ENCODE peak calls at places on chromosomes 13 and 19, in nine cellular contexts. S is AG04450, I is testis, T is fibroblast of pulmonary artery, U is prostate gland, V is fibroblast of the aortic adventitia, P is psoas muscle, H is AG10803, Y is endothelial cell. K is an unnamed sample.

GRCh38 chr13:20567881-20568528 is 1.0 kb downstream of the IFT88 start:
- DNase-seq in S (no peak), I (no peak), T (no peak), U (no peak), V (peak), P (no peak), H (peak), Y (no peak), K (no peak)

GRCh38 chr13:78679329-78679728 is 20.4 kb upstream of the OBI1 start:
- DNase-seq in S (no peak), I (no peak), T (no peak), U (no peak), V (no peak), P (no peak), H (no peak), Y (no peak), K (no peak)

GRCh38 chr13:83496501-83496900 is 385.8 kb downstream of the SLITRK1 start:
- DNase-seq in S (no peak), I (no peak), T (no peak), U (no peak), V (no peak), P (no peak), H (no peak), Y (no peak), K (no peak)

GRCh38 chr13:33345842-33346241 is 60.3 kb upstream of the STARD13 start:
- DNase-seq in S (no peak), I (no peak), T (no peak), U (no peak), V (no peak), P (no peak), H (no peak), Y (no peak), K (no peak)

GRCh38 chr13:71786815-71787214 is 80.2 kb downstream of the DACH1 start:
- DNase-seq in S (no peak), I (no peak), T (no peak), U (no peak), V (no peak), P (no peak), H (no peak), Y (no peak), K (no peak)

GRCh38 chr19:35908010-35908441 is at the start of gene TYROBP:
- DNase-seq in S (no peak), I (no peak), T (no peak), U (no peak), V (no peak), P (no peak), H (no peak), Y (no peak), K (peak)

GRCh38 chr13:38687246-38688229 is 661 bp downstream of the FREM2 start:
- DNase-seq in S (no peak), I (no peak), T (no peak), U (peak), V (no peak), P (no peak), H (no peak), Y (peak), K (peak)

GRCh38 chr19:3479819-3480215 is 508 bp downstream of the SMIM24 start:
- DNase-seq in S (no peak), I (no peak), T (no peak), U (no peak), V (no peak), P (no peak), H (no peak), Y (no peak), K (peak)

GRCh38 chr19:1251233-1251502 is 2.8 kb downstream of the MIDN start:
- DNase-seq in S (no peak), I (peak), T (peak), U (peak), V (peak), P (no peak), H (peak), Y (peak), K (peak)

GRCh38 chr19:40596608-40597328 is 4.4 kb upstream of the LTBP4 start:
- DNase-seq in S (no peak), I (peak), T (peak), U (no peak), V (peak), P (peak), H (no peak), Y (peak), K (peak)

GRCh38 chr13:113881614-113882265 is 17.9 kb upstream of the GAS6 start:
- DNase-seq in S (no peak), I (no peak), T (no peak), U (peak), V (peak), P (no peak), H (no peak), Y (no peak), K (peak)

GRCh38 chr19:28544451-28545261 is 668.3 kb downstream of the UQCRFS1 start:
- DNase-seq in S (no peak), I (no peak), T (no peak), U (no peak), V (no peak), P (no peak), H (no peak), Y (no peak), K (no peak)

GRCh38 chr13:41601718-41602445 is 144.5 kb downstream of the RGCC start:
- DNase-seq in S (no peak), I (no peak), T (no peak), U (no peak), V (peak), P (no peak), H (peak), Y (no peak), K (no peak)

GRCh38 chr13:51449018-51449417 is 3.8 kb downstream of the INTS6 start:
- DNase-seq in S (no peak), I (no peak), T (no peak), U (no peak), V (no peak), P (no peak), H (no peak), Y (no peak), K (no peak)

GRCh38 chr13:51444922-51445321 is 7.9 kb downstream of the INTS6 start:
- DNase-seq in S (no peak), I (no peak), T (peak), U (no peak), V (peak), P (no peak), H (peak), Y (no peak), K (no peak)
- TF ChIP-seq CTCF in S (peak), I (no peak), T (peak), U (no peak), V (peak), P (no peak), H (peak), Y (no peak), K (peak)

GRCh38 chr13:28678809-28679208 is 19.9 kb downstream of the POMP start:
- DNase-seq in S (no peak), I (no peak), T (peak), U (no peak), V (no peak), P (no peak), H (no peak), Y (no peak), K (no peak)
- TF ChIP-seq CTCF in S (peak), I (no peak), T (peak), U (no peak), V (peak), P (no peak), H (peak), Y (no peak), K (peak)

GRCh38 chr19:12202250-12202649 is 39.4 kb downstream of the ZNF136 start:
- DNase-seq in S (no peak), I (peak), T (no peak), U (peak), V (no peak), P (no peak), H (no peak), Y (no peak), K (no peak)
- TF ChIP-seq CTCF in S (no peak), I (no peak), T (no peak), U (no peak), V (no peak), P (no peak), H (no peak), Y (no peak), K (no peak)

GRCh38 chr13:94988654-94989053 is 276.3 kb upstream of the SOX21 start:
- DNase-seq in S (no peak), I (no peak), T (peak), U (no peak), V (no peak), P (no peak), H (no peak), Y (no peak), K (no peak)
- TF ChIP-seq CTCF in S (no peak), I (no peak), T (peak), U (no peak), V (no peak), P (no peak), H (no peak), Y (no peak), K (peak)

GRCh38 chr19:4723465-4724251 is at the start of gene DPP9:
- DNase-seq in S (peak), I (peak), T (peak), U (peak), V (peak), P (peak), H (peak), Y (peak), K (peak)
- TF ChIP-seq CTCF in S (peak), I (peak), T (no peak), U (peak), V (peak), P (peak), H (peak), Y (no peak), K (peak)

GRCh38 chr19:2252481-2253105 is 3.5 kb downstream of the AMH start:
- DNase-seq in S (no peak), I (no peak), T (no peak), U (no peak), V (no peak), P (no peak), H (no peak), Y (no peak), K (peak)

GRCh38 chr19:2255112-2255845 is 938 bp downstream of the JSRP1 start:
- DNase-seq in S (no peak), I (no peak), T (no peak), U (no peak), V (no peak), P (no peak), H (no peak), Y (no peak), K (peak)

GRCh38 chr19:2254052-2254872 is 2.0 kb downstream of the JSRP1 start:
- DNase-seq in S (no peak), I (no peak), T (peak), U (no peak), V (no peak), P (no peak), H (no peak), Y (peak), K (peak)

GRCh38 chr19:2251577-2252480 is 2.7 kb downstream of the AMH start:
- DNase-seq in S (no peak), I (no peak), T (no peak), U (no peak), V (no peak), P (no peak), H (no peak), Y (no peak), K (peak)

GRCh38 chr19:2253106-2254051 is 2.8 kb downstream of the JSRP1 start:
- DNase-seq in S (no peak), I (no peak), T (no peak), U (no peak), V (no peak), P (no peak), H (no peak), Y (no peak), K (peak)
- TF ChIP-seq CTCF in S (peak), I (no peak), T (peak), U (no peak), V (peak), P (no peak), H (no peak), Y (peak), K (no peak)

DNA sequence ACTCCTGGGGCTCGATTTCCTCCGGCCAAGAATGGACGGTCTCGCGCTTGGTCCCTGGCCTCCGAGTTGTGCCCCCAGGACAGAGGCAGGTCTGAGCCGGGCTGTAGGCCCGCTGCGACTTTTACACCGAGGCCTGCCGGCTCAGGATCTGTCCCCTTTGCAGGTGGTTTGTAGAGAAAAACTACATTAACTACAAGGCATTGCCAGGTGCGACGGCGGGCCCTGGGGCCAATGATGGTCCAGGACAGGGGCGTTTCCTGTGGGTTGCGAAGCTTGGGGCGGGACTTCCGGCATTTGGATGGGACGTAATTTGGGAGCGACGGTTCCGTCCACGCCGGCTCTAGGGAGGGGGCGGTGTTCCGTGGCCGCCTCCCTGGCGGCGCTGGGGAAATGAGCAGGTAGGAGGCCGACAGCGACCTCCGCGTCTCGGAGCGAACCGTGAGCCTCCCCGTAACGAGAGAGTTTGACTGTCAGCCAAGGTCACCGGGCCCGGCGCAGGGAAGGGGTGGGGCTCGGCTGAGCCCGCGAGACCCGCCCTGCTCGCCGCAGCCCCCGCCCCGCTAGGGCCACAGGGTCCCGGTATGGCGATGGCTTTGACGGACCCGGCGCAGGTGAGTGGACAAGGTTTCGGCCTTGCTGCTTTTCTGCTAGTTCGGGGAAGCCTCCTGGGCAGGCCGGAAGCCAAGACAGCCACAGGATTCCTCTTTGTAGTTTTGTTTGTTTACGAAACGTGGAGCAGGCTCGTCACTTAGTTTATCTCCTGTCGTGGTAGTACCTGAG is at the start of gene ZNF805:
- DNase-seq in S (peak), I (peak), T (peak), U (peak), V (peak), P (peak), H (peak), Y (peak), K (peak)
- TF ChIP-seq CTCF in S (no peak), I (peak), T (no peak), U (peak), V (peak), P (peak), H (no peak), Y (no peak), K (no peak)